ENCODE peak calls at places on chromosomes 6 and 20, in nine cellular contexts. N is thoracic aorta; C is CD8-positive, alpha-beta T cell; T is DND-41; B is adrenal gland; P is lung; Y is left ventricle myocardium inferior; I is dorsolateral prefrontal cortex; Q is small intestine. G is an unnamed sample. For H3K27me3, the result is how much of the 10 kb centered on the place peaks cover.

GRCh38 chr20:7822772-7823171 is 117.5 kb downstream of the HAO1 start:
- DNase-seq in N (no peak), C (no peak), T (no peak), B (no peak), P (no peak), Y (no peak), I (no peak), Q (no peak), G (no peak)

GRCh38 chr6:15990179-15990578 is 138.7 kb upstream of the MYLIP start:
- DNase-seq in N (no peak), C (no peak), T (no peak), B (no peak), P (no peak), Y (no peak), I (no peak), Q (no peak), G (no peak)

GRCh38 chr6:6057442-6058053 is 50.8 kb upstream of the NRN1 start:
- DNase-seq in N (no peak), C (no peak), T (no peak), B (no peak), P (no peak), Y (no peak), I (no peak), Q (peak), G (peak)

GRCh38 chr20:13819885-13820645 is 35.2 kb downstream of the NDUFAF5 start:
- DNase-seq in N (no peak), C (no peak), T (peak), B (no peak), P (no peak), Y (no peak), I (no peak), Q (peak), G (peak)

GRCh38 chr6:25883536-25883935 is 9.5 kb upstream of the SLC17A3 start:
- DNase-seq in N (no peak), C (no peak), T (no peak), B (no peak), P (no peak), Y (no peak), I (no peak), Q (no peak), G (no peak)

GRCh38 chr6:1596088-1596852 is 13.4 kb upstream of the FOXC1 start:
- DNase-seq in N (no peak), C (peak), T (peak), B (peak), P (peak), Y (peak), I (no peak), Q (peak), G (peak)

GRCh38 chr6:43814865-43815264 is 44.9 kb downstream of the VEGFA start:
- DNase-seq in N (no peak), C (no peak), T (no peak), B (no peak), P (no peak), Y (no peak), I (no peak), Q (peak), G (no peak)

GRCh38 chr6:84052204-84052882 is 18.8 kb downstream of the MRAP2 start:
- DNase-seq in N (peak), C (no peak), T (no peak), B (no peak), P (no peak), Y (peak), I (peak), Q (no peak), G (no peak)

GRCh38 chr6:18042536-18043145 is 55.2 kb upstream of the KIF13A start:
- DNase-seq in N (no peak), C (no peak), T (no peak), B (no peak), P (no peak), Y (no peak), I (no peak), Q (no peak), G (no peak)

GRCh38 chr20:1225263-1225728 is 548 bp upstream of the RAD21L1 start:
- DNase-seq in N (no peak), C (no peak), T (no peak), B (no peak), P (no peak), Y (no peak), I (no peak), Q (no peak), G (no peak)

GRCh38 chr6:31815025-31815838 is at the start of the genes HSPA1A and HSPA1L:
- DNase-seq in N (peak), C (no peak), T (no peak), B (peak), P (peak), Y (peak), I (peak), Q (peak), G (peak)
- H3K4me3 ChIP-seq in N (peak), C (peak), T (no peak), B (no peak), P (peak), Y (peak), I (peak), Q (peak), G (peak)

DNA sequence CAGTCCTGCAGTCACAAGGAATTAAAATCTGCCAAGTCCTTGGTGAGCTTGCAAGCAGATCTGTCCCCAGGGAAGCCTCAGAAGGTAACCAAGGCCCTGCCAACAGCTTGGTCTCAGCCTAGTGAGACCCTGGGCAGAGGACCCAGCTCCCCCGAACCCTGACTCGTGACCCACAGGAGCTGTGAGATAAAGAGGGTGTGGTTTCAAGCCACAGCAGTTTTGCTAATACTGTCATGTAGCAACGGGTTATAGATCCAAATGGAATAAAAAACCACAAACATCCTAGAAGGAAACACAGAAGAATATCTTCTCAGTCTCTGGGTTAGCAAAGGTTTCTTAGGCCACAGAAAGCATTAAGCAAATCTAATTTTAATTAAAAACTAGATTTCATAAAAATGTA is 145.6 kb downstream of the WDR27 start:
- DNase-seq in N (no peak), C (no peak), T (no peak), B (no peak), P (no peak), Y (no peak), I (no peak), Q (no peak), G (no peak)
- H3K27ac ChIP-seq in N (no peak), C (no peak), T (no peak), B (no peak), P (no peak), Y (no peak), I (no peak), Q (no peak), G (no peak)

GRCh38 chr20:51021067-51022025 is 1.6 kb downstream of the KCNG1 start:
- DNase-seq in N (no peak), C (no peak), T (no peak), B (no peak), P (no peak), Y (no peak), I (no peak), Q (no peak), G (no peak)
- H3K27me3 ChIP-seq in N (under half), C (under half), T (under half), B (under half), P (under half), Y (half or more), I (under half), Q (under half), G (under half)

GRCh38 chr6:158040051-158040803 is 58.6 kb downstream of the SYNJ2 start:
- DNase-seq in N (no peak), C (no peak), T (peak), B (peak), P (no peak), Y (no peak), I (no peak), Q (peak), G (no peak)

GRCh38 chr6:158039571-158040050 is 57.9 kb downstream of the SYNJ2 start:
- DNase-seq in N (no peak), C (no peak), T (no peak), B (no peak), P (no peak), Y (peak), I (no peak), Q (no peak), G (peak)

GRCh38 chr6:158038291-158039177 is 56.9 kb downstream of the SYNJ2 start:
- DNase-seq in N (no peak), C (no peak), T (no peak), B (peak), P (no peak), Y (peak), I (no peak), Q (no peak), G (no peak)

GRCh38 chr6:158037771-158038170 is 56.1 kb downstream of the SYNJ2 start:
- DNase-seq in N (no peak), C (no peak), T (no peak), B (peak), P (no peak), Y (peak), I (no peak), Q (no peak), G (no peak)

DNA sequence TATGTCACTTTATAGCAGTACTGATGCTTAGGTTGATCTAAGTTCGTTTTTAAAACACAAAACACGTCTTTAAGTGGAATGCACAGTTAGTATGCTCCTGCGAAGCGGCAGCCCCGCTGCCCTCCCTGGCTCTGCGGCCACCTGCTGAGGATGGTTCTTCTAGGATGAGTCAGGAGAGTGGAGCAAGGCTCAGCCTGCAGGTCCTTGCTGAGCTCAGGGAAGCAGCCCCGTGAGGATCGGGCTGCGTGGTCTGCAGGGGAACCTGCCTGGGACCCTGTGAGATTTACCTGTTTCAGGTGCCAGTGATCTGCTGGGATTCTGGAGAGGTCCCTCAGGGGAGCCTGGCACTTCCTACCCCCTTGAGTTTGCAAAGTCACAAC is 57.5 kb downstream of the SYNJ2 start:
- DNase-seq in N (no peak), C (no peak), T (no peak), B (no peak), P (no peak), Y (peak), I (no peak), Q (no peak), G (no peak)
- H3K4me3 ChIP-seq in N (no peak), C (no peak), T (no peak), B (no peak), P (no peak), Y (no peak), I (no peak), Q (no peak), G (no peak)

G was measured in CD4-positive, CD25-positive, alpha-beta regulatory T cell.